ENCODE peak calls at places on chromosomes 2 and 18, in eight cellular contexts. N is heart right ventricle, K is heart left ventricle, T is OCI-LY7, Z is NT2/D1, B is mucosa of descending colon, E is transverse colon, J is colonic mucosa. O is an unnamed sample.

GRCh38 chr2:42935692-42936631 is 143.6 kb upstream of the HAAO start:
- DNase-seq in T (no peak), E (no peak), Z (no peak), K (no peak), N (no peak), J (no peak), B (no peak), O (no peak)

GRCh38 chr2:68784191-68784590 is 49.6 kb downstream of the ARHGAP25 start:
- DNase-seq in N (no peak), K (no peak), B (no peak), Z (no peak), E (no peak), J (no peak), T (no peak), O (no peak)

GRCh38 chr18:13612111-13612997 is 114.0 kb downstream of the FAM210A start:
- DNase-seq in J (peak; percentile 36), T (peak; percentile 96), Z (no peak), N (no peak), E (peak; percentile 69), B (peak; percentile 64), K (no peak), O (no peak)

GRCh38 chr2:9152975-9153402 is 53.6 kb upstream of the ASAP2 start:
- DNase-seq in E (no peak), J (no peak), B (no peak), N (no peak), T (no peak), Z (no peak), K (no peak), O (no peak)

GRCh38 chr2:69563021-69563420 is 80.5 kb downstream of the AAK1 start:
- DNase-seq in N (no peak), B (no peak), K (no peak), Z (no peak), E (no peak), J (no peak), T (no peak), O (no peak)

GRCh38 chr2:120989911-120990441 is 254.3 kb downstream of the GLI2 start:
- DNase-seq in E (no peak), J (no peak), K (no peak), B (no peak), T (no peak), N (no peak), Z (no peak), O (no peak)

GRCh38 chr2:211141646-211142045 is 585.2 kb downstream of the CPS1 start:
- DNase-seq in J (no peak), T (no peak), Z (no peak), E (no peak), N (no peak), K (no peak), B (no peak), O (no peak)

GRCh38 chr2:208134928-208135586 is 5.4 kb upstream of the CRYGC start:
- DNase-seq in E (no peak), J (no peak), B (no peak), N (no peak), T (no peak), Z (no peak), K (no peak), O (no peak)

GRCh38 chr2:213016166-213016983 is 135.0 kb downstream of the IKZF2 start:
- DNase-seq in K (no peak), B (no peak), E (no peak), J (no peak), N (no peak), Z (no peak), T (no peak), O (no peak)

GRCh38 chr2:222900354-222900753 is 39.5 kb downstream of the ACSL3 start:
- DNase-seq in N (no peak), T (no peak), B (no peak), J (no peak), E (no peak), K (no peak), Z (no peak), O (no peak)

GRCh38 chr2:11500702-11501303 is 33.0 kb upstream of the GREB1 start:
- DNase-seq in B (no peak), T (no peak), Z (no peak), E (no peak), K (no peak), N (no peak), J (no peak), O (no peak)

GRCh38 chr2:10844083-10844482 is 31.5 kb upstream of the PDIA6 start:
- DNase-seq in Z (peak; percentile 57), K (peak; percentile 85), J (peak; percentile 89), B (peak; percentile 92), E (peak; percentile 89), T (no peak), N (peak; percentile 75), O (peak; percentile 73)

GRCh38 chr18:47168509-47168908 is 7.7 kb downstream of the IER3IP1 start:
- DNase-seq in J (no peak), T (no peak), E (no peak), B (no peak), K (no peak), N (no peak), Z (no peak), O (no peak)

GRCh38 chr2:25323042-25323514 is 18.6 kb downstream of the DNMT3A start:
- DNase-seq in T (no peak), E (no peak), K (no peak), J (no peak), N (no peak), B (no peak), Z (no peak), O (no peak)

GRCh38 chr2:188320861-188321260 is 29.2 kb downstream of the GULP1 start:
- DNase-seq in K (no peak), N (no peak), T (no peak), E (no peak), B (no peak), Z (no peak), J (no peak), O (no peak)

GRCh38 chr2:108449410-108450200 is 599 bp downstream of the GCC2 start:
- DNase-seq in B (peak; percentile 63), E (peak; percentile 42), T (peak; percentile 31), J (peak; percentile 60), Z (no peak), N (no peak), K (no peak), O (no peak)

GRCh38 chr2:160465406-160465805 is 28.2 kb downstream of the RBMS1 start:
- DNase-seq in B (no peak), Z (no peak), K (no peak), E (no peak), J (no peak), T (no peak), N (no peak), O (no peak)

GRCh38 chr2:160460333-160460731 is 33.3 kb downstream of the RBMS1 start:
- DNase-seq in B (no peak), K (no peak), J (no peak), N (no peak), E (no peak), Z (no peak), T (no peak), O (no peak)

GRCh38 chr2:160464996-160465395 is 28.6 kb downstream of the RBMS1 start:
- DNase-seq in J (no peak), B (no peak), T (no peak), Z (no peak), N (no peak), E (no peak), K (no peak), O (no peak)

GRCh38 chr2:160464017-160464416 is 29.6 kb downstream of the RBMS1 start:
- DNase-seq in J (no peak), E (no peak), Z (no peak), N (no peak), T (no peak), K (no peak), B (no peak), O (no peak)

DNA sequence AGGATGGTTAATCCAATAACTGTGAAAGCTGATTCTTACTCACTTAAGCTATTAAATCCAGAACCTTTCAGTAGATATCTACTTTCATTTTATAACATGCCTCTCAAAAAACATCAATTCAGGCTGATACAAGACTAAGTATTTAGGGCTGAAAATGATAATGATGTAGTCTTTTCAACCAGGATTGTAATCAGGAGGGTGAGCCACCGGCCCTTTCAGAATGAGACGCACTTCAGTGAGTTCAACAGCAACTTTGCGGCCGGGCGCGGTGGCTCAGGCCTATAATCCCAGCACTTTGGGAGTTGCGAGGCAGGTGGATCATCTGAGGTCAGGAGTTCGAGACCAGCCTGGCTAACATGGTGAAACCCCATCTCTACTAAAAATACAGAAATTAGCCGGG is 30.4 kb downstream of the RBMS1 start:
- DNase-seq in B (no peak), Z (no peak), K (no peak), E (no peak), N (no peak), J (no peak), T (no peak), O (no peak)
- H3K4me1 ChIP-seq in B (no peaks in the 10 kb centered on the region), Z (no peaks in the 10 kb centered on the region), K (peaks cover 84% of the 10 kb centered on the region), E (peaks cover 22% of the 10 kb centered on the region), N (peaks cover 84% of the 10 kb centered on the region), J (no peaks in the 10 kb centered on the region), T (no peaks in the 10 kb centered on the region), O (peaks cover 13% of the 10 kb centered on the region)

GRCh38 chr2:239502430-239503221 is 101.8 kb upstream of the HDAC4 start:
- DNase-seq in Z (no peak), N (no peak), J (no peak), E (no peak), B (no peak), T (no peak), K (no peak), O (peak; percentile 87)
- H3K4me1 ChIP-seq in Z (peaks cover 7% of the 10 kb centered on the region), N (peaks cover 5% of the 10 kb centered on the region), J (no peaks in the 10 kb centered on the region), E (peaks cover 6% of the 10 kb centered on the region), B (peaks cover 4% of the 10 kb centered on the region), T (no peaks in the 10 kb centered on the region), K (peaks cover 13% of the 10 kb centered on the region), O (no peaks in the 10 kb centered on the region)

DNA sequence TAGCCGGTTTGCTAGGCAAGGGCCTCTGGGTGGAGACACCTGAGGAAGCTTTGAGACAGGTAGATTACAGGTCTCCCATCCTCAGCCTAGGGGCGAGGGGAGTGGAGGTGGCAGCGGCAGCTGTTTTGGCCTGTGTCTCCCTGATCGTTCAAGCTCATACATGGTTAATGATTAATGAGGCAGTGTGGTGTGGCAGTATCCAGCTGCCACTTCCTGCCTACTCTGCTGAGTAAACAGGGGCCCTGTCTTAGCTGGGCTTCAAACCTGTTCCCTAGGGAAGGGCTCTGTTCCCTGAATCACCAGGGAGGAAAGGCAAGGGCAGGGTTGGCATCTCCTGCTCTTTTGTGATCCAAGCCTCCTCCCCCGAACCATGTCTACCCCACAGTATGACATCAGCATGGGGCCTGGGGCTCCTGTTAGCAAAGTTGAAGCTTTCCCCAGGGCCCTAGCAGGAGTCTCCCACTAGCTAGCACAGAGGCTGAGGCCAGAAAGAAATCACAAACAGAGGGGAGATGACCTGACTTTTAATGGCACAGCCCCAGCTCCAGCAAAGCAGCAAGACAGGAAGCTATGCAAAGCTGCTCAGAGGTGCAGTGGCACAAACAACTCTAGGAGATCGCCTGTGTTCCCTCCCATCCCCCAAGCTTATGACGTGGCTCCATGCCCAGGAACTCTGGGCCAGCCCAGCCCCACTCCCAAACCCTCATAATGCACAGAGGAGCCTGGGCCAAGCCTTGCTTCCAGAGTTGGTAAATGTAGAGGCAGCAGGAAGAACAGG is 3.7 kb upstream of the TUBA4B start:
- DNase-seq in T (peak; percentile 88), Z (no peak), K (peak; percentile 79), J (peak; percentile 94), N (peak; percentile 67), B (peak; percentile 96), E (peak; percentile 94), O (peak; percentile 88)
- H3K4me1 ChIP-seq in T (peaks cover 76% of the 10 kb centered on the region), Z (peaks cover 27% of the 10 kb centered on the region), K (peaks cover 64% of the 10 kb centered on the region), J (peaks cover 38% of the 10 kb centered on the region), N (peaks cover 84% of the 10 kb centered on the region), B (peaks cover 64% of the 10 kb centered on the region), E (peaks cover 79% of the 10 kb centered on the region), O (peaks cover 35% of the 10 kb centered on the region)

DNA sequence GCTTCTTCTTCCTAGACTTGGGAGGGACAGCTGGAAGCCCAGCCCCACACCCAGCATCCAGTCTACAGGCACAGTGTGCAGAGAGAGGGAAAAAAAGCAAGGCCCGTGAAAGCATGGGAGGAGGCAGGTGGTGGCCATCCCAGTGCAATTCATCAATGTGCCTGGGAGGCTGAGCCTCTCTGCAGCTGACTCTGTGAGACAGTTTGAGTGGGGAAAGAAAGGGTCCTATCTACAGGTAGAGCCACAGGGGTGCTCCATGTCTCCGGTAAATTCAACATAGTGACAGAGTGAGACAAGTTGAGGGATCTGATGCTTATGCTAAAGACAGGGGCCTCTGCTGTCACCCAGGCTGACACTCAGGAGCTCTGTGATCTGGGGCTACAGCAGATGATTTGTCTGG is 340.6 kb downstream of the DYSF start:
- DNase-seq in J (no peak), T (no peak), Z (no peak), E (no peak), B (no peak), N (no peak), K (no peak), O (no peak)
- H3K4me1 ChIP-seq in J (no peaks in the 10 kb centered on the region), T (no peaks in the 10 kb centered on the region), Z (peaks cover 13% of the 10 kb centered on the region), E (no peaks in the 10 kb centered on the region), B (no peaks in the 10 kb centered on the region), N (no peaks in the 10 kb centered on the region), K (peaks cover 6% of the 10 kb centered on the region), O (no peaks in the 10 kb centered on the region)